ENCODE peak calls at places on chromosomes 6 and 20, in six cellular contexts. F, K, J, B, A and D are unnamed samples.

GRCh38 chr20:52348434-52348833 is 156.9 kb upstream of the ZFP64 start:
- DNase-seq in F (no peak), K (no peak), J (no peak), B (no peak), A (no peak), D (no peak)

GRCh38 chr6:7207688-7208087 is 99.9 kb downstream of the RREB1 start:
- DNase-seq in J (no peak), B (no peak), A (no peak), F (no peak), K (no peak), D (no peak)

GRCh38 chr20:24027229-24027628 is 38.6 kb upstream of the GGTLC1 start:
- DNase-seq in F (peak), J (peak), K (peak), B (peak), A (no peak), D (peak)

GRCh38 chr20:10504893-10505292 is 69.8 kb downstream of the SLX4IP start:
- DNase-seq in J (no peak), F (no peak), K (no peak), B (no peak), A (no peak), D (no peak)

GRCh38 chr6:126625019-126625418 is 285.1 kb downstream of the CENPW start:
- DNase-seq in A (no peak), J (no peak), B (no peak), K (no peak), F (no peak), D (no peak)

GRCh38 chr20:37619496-37619895 is 74.3 kb upstream of the CTNNBL1 start:
- DNase-seq in A (no peak), K (no peak), J (no peak), B (no peak), F (no peak), D (no peak)

GRCh38 chr20:45965169-45966002 is 6.6 kb downstream of the ZNF335 start:
- DNase-seq in J (peak), F (peak), B (no peak), K (no peak), A (no peak), D (no peak)

GRCh38 chr6:13467216-13467600 is 20.2 kb downstream of the GFOD1 start:
- DNase-seq in J (no peak), K (no peak), B (no peak), F (no peak), A (no peak), D (no peak)

GRCh38 chr6:25056130-25056529 is 120.4 kb upstream of the RIPOR2 start:
- DNase-seq in K (no peak), F (no peak), B (no peak), A (no peak), J (peak), D (peak)

GRCh38 chr20:825710-826421 is 7.6 kb upstream of the FAM110A start:
- DNase-seq in K (peak), F (peak), A (no peak), B (no peak), J (peak), D (peak)

GRCh38 chr6:166774770-166775169 is 147.7 kb upstream of the RPS6KA2 start:
- DNase-seq in K (no peak), A (no peak), F (no peak), J (no peak), B (no peak), D (no peak)

GRCh38 chr20:266604-267562 is 9.4 kb downstream of the DEFB132 start:
- DNase-seq in F (peak), A (peak), K (peak), J (peak), B (peak), D (peak)

GRCh38 chr6:150599199-150600002 is at the start of gene PLEKHG1:
- DNase-seq in B (no peak), J (peak), F (peak), A (no peak), K (peak), D (peak)

GRCh38 chr6:108850669-108851467 is 2.6 kb downstream of the ARMC2 start:
- DNase-seq in B (no peak), A (peak), J (peak), F (no peak), K (no peak), D (no peak)

GRCh38 chr20:4243071-4243470 is 227.7 kb upstream of the RNF24 start:
- DNase-seq in A (no peak), K (no peak), B (no peak), F (no peak), J (no peak), D (no peak)

GRCh38 chr20:58018590-58018989 is 209.9 kb downstream of the ANKRD60 start:
- DNase-seq in B (no peak), F (no peak), A (no peak), J (peak), K (no peak), D (no peak)

GRCh38 chr20:34579191-34579661 is 20.7 kb downstream of the MAP1LC3A start:
- DNase-seq in F (no peak), K (peak), A (peak), B (no peak), J (no peak), D (peak)

DNA sequence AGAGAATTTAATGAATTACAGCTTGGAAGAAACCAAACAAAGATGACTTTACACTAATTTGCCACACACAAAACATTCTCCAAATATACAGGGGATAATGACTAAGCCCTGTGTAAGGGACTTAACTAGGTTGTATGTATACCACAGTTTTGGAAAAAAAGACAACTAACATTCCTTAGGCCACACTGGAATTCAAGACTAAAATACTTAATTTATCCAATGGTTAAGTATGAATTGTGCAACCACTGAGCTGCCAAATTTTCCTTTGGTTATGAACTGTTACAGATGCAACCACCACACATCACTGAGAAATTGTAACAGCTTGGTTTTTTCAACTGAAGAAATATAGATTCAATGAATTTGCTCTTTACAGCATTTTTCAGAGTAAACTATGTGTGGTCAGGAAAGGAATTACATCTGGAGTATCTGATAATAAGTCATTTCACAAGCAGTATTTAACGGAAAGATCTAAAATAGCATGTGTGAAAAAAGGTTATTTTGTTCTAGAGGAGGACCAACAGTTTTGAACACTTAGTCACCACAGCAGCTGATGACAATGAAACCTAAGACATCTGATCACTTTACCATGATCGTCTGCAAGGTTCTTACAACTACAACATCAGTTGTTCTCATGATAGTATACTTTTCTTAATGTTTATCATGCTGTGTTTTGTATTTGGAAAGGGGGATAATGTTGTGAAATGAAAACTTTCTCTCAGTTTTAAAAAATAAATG is 318.8 kb downstream of the BCKDHB start:
- DNase-seq in F (no peak), A (no peak), K (no peak), J (no peak), B (no peak), D (no peak)
- H3K27ac ChIP-seq in F (no peak), A (no peak), K (no peak), J (no peak), B (no peak), D (no peak)

DNA sequence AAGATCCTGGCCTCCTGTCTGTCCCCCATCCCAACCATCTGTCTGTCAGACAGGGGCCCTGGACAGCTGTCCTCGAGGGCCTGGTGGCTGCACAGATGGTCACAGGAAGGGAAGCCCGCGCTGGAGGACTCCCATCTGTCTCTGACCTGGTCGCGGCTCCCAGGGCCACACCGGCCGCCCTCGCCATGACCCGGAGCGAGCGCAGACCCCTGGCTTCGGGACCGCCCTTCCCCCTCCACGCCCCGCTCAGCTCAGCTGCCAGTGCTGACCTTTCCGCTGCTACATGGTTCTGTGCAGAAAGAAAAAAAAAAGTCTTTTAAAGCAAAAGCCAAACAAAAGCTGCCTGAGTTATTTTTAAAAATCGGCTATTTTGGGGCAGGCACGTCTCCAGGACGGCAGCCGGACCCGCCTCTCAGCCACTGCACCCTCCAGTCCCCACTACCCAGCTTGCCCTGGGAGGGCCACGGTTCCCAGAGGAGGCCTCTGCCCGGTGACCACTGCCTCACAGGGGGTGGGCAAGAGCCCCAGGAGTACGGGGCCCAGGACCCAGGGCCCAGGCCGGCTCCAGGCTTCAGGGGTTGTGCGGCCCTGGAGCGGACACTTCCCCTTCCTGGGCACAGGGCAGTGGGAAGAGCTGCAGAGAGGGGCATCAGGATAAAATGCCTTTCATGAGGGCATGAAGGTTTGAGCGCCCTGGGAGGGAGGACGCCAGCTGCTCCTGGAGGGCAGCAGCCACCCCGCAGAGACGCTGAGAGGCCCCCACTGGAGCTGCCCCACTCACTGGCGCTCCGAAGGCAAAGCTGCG is 10.8 kb downstream of the LAMA5 start:
- DNase-seq in F (peak), J (no peak), A (no peak), B (no peak), K (no peak), D (no peak)
- TF ChIP-seq CTCF in F (no peak), J (no peak), A (no peak), B (no peak), K (no peak), D (no peak)

GRCh38 chr6:115712562-115712961 is 348.1 kb downstream of the FRK start:
- DNase-seq in B (no peak), K (no peak), A (no peak), F (no peak), J (no peak), D (no peak)
- TF ChIP-seq POLR2AphosphoS5 in B (no peak), K (no peak), A (no peak), F (no peak), J (no peak), D (no peak)

GRCh38 chr6:41622210-41622990 is 15.9 kb upstream of the MDFI start:
- DNase-seq in F (no peak), A (no peak), B (peak), K (no peak), J (no peak), D (no peak)
- H3K27ac ChIP-seq in F (no peak), A (no peak), B (peak), K (no peak), J (no peak), D (no peak)

GRCh38 chr6:137316626-137317025 is 97.4 kb upstream of the IFNGR1 start:
- DNase-seq in J (no peak), A (no peak), B (no peak), K (no peak), F (no peak), D (no peak)

GRCh38 chr6:137313211-137313610 is 94.0 kb upstream of the IFNGR1 start:
- DNase-seq in J (no peak), B (no peak), K (no peak), A (no peak), F (no peak), D (no peak)

GRCh38 chr6:137311940-137312339 is 92.8 kb upstream of the IFNGR1 start:
- DNase-seq in A (no peak), B (no peak), F (no peak), K (no peak), J (no peak), D (no peak)

GRCh38 chr6:137315081-137315480 is 95.9 kb upstream of the IFNGR1 start:
- DNase-seq in F (no peak), B (no peak), K (no peak), J (no peak), A (peak), D (no peak)

GRCh38 chr6:137313928-137314855 is 95.0 kb upstream of the IFNGR1 start:
- DNase-seq in K (peak), A (peak), B (peak), J (peak), F (peak), D (peak)
- TF ChIP-seq CTCF in K (peak), A (peak), B (peak), J (peak), F (peak), D (peak)

GRCh38 chr6:26285143-26286134 is 79.6 kb upstream of the BTN3A2 start:
- DNase-seq in K (peak), J (peak), A (peak), B (peak), F (peak), D (peak)
- TF ChIP-seq POLR2AphosphoS5 in K (peak), J (peak), A (peak), B (peak), F (peak), D (peak)

GRCh38 chr20:48841196-48841860 is 13.5 kb upstream of the PREX1 start:
- DNase-seq in J (no peak), K (no peak), B (no peak), F (no peak), A (no peak), D (no peak)
- H3K27ac ChIP-seq in J (no peak), K (no peak), B (no peak), F (no peak), A (no peak), D (no peak)

GRCh38 chr20:60715172-60715571 is 536.9 kb upstream of the CDH4 start:
- DNase-seq in A (no peak), K (no peak), J (no peak), F (no peak), B (no peak), D (no peak)

DNA sequence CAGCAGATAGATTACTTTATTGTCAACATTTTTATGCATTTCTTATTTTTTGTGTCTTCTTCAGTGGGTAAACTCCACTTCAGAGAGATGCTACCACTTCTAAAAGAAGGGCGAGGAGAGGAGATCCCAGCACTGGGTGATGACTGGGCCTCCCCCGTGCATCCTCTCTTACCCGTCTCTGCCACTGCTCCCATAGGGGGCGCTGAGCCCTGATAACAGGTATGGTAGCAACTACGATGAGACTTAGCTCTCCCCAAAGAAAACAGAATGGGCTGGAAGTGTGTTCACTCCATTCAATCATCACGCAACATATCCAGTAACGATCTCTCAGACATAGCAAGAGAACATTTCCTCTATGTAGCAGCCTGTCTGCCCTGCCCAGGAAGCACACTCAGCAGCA is 533.3 kb upstream of the CDH4 start:
- DNase-seq in K (no peak), F (no peak), B (no peak), J (no peak), A (no peak), D (no peak)
- TF ChIP-seq CTCF in K (no peak), F (no peak), B (no peak), J (no peak), A (no peak), D (no peak)

GRCh38 chr20:40892642-40893041 is 136.0 kb upstream of the TOP1 start:
- DNase-seq in A (no peak), J (no peak), K (no peak), F (no peak), B (no peak), D (no peak)
- TF ChIP-seq POLR2AphosphoS5 in A (no peak), J (no peak), K (no peak), F (no peak), B (no peak), D (no peak)